ENCODE peak calls at places on chromosomes 16 and 17, in four cellular contexts. C is upper lobe of left lung, A is ovary, K is K562. V is an unnamed sample.

GRCh38 chr17:1709971-1710806 is at the start of gene TLCD2:
- DNase-seq in K (peak; percentile 64), C (peak; percentile 94), A (peak; percentile 79), V (peak; percentile 95)

GRCh38 chr17:30095507-30096244 is 20.9 kb upstream of the NSRP1 start:
- DNase-seq in C (no peak), K (peak; percentile 50), A (no peak), V (no peak)

GRCh38 chr16:67968440-67969285 is at the start of gene SLC12A4:
- DNase-seq in C (peak; percentile 97), K (peak; percentile 98), A (peak; percentile 82), V (peak; percentile 71)

GRCh38 chr17:7982171-7982570 is 20.2 kb upstream of the GUCY2D start:
- DNase-seq in A (no peak), K (no peak), C (no peak), V (no peak)

GRCh38 chr16:11198817-11199216 is 57.2 kb downstream of the SOCS1 start:
- DNase-seq in C (no peak), A (no peak), K (peak; percentile 70), V (no peak)

GRCh38 chr17:29615492-29616299 is 7.0 kb downstream of the CORO6 start:
- DNase-seq in K (peak; percentile 96), A (peak; percentile 80), C (peak; percentile 97), V (peak; percentile 86)

GRCh38 chr17:12320286-12320685 is 299.6 kb downstream of the MAP2K4 start:
- DNase-seq in A (no peak), C (no peak), K (no peak), V (no peak)

GRCh38 chr16:27169511-27170071 is 33.7 kb upstream of the KDM8 start:
- DNase-seq in K (no peak), A (no peak), C (no peak), V (peak; percentile 16)

GRCh38 chr17:75823257-75824041 is 20.8 kb downstream of the UNC13D start:
- DNase-seq in K (no peak), A (no peak), C (no peak), V (no peak)

GRCh38 chr17:50033316-50033715 is 22.6 kb upstream of the ITGA3 start:
- DNase-seq in A (no peak), C (no peak), K (no peak), V (peak; percentile 12)

GRCh38 chr17:21375757-21376584 is at the start of gene KCNJ12:
- DNase-seq in C (peak; percentile 89), K (no peak), A (no peak), V (no peak)

GRCh38 chr17:42288985-42289862 is 926 bp downstream of the STAT5A start:
- DNase-seq in C (peak; percentile 86), A (peak; percentile 64), K (peak; percentile 86), V (peak; percentile 90)

GRCh38 chr16:12575288-12575687 is 228.4 kb downstream of the CPPED1 start:
- DNase-seq in K (no peak), A (no peak), C (no peak), V (peak; percentile 36)

GRCh38 chr16:85543536-85543935 is 69.6 kb upstream of the GSE1 start:
- DNase-seq in C (no peak), K (no peak), A (no peak), V (no peak)

GRCh38 chr17:43545383-43545632 is 832 bp downstream of the ETV4 start:
- DNase-seq in C (peak; percentile 91), A (no peak), K (no peak), V (no peak)

GRCh38 chr17:40363480-40363838 is 1.1 kb downstream of the GJD3 start:
- DNase-seq in K (no peak), C (peak; percentile 90), A (no peak), V (no peak)

GRCh38 chr16:2156025-2156848 is 655 bp downstream of the TRAF7 start:
- DNase-seq in K (peak; percentile 39), C (peak; percentile 86), A (peak; percentile 55), V (no peak)

GRCh38 chr17:2704890-2705248 is 6.7 kb downstream of the CLUH start:
- DNase-seq in C (no peak), A (peak; percentile 16), K (no peak), V (no peak)

GRCh38 chr16:81641403-81642106 is 137.5 kb upstream of the PLCG2 start:
- DNase-seq in C (no peak), A (no peak), K (no peak), V (no peak)

GRCh38 chr16:1527836-1528811 is 5.3 kb upstream of the TMEM204 start:
- DNase-seq in C (peak; percentile 60), A (peak; percentile 66), K (peak; percentile 69), V (peak; percentile 39)

GRCh38 chr17:41678411-41678906 is 10.2 kb upstream of the EIF1 start:
- DNase-seq in A (no peak), K (peak; percentile 68), C (no peak), V (no peak)

GRCh38 chr16:30511509-30511908 is 14.9 kb downstream of the ZNF768 start:
- DNase-seq in A (no peak), C (no peak), K (no peak), V (no peak)

GRCh38 chr17:880074-880870 is 98.1 kb downstream of the MRM3 start:
- DNase-seq in C (no peak), K (no peak), A (no peak), V (no peak)

GRCh38 chr17:57599271-57600045 is 145.6 kb downstream of the CCDC182 start:
- DNase-seq in K (no peak), C (no peak), A (no peak), V (no peak)

GRCh38 chr16:886802-887731 is 83.7 kb downstream of the LMF1 start:
- DNase-seq in C (peak; percentile 70), K (no peak), A (peak; percentile 16), V (no peak)

GRCh38 chr16:55116165-55116894 is 185.7 kb downstream of the IRX5 start:
- DNase-seq in K (no peak), A (no peak), C (no peak), V (no peak)

GRCh38 chr17:68301438-68301959 is 10.2 kb downstream of the ARSG start:
- DNase-seq in K (no peak), A (no peak), C (no peak), V (no peak)

GRCh38 chr17:36674278-36674650 is 72.9 kb downstream of the MRM1 start:
- DNase-seq in C (no peak), A (no peak), K (no peak), V (no peak)

GRCh38 chr17:48871551-48872351 is 20.8 kb upstream of the ATP5MC1 start:
- DNase-seq in K (peak; percentile 39), A (no peak), C (no peak), V (no peak)

GRCh38 chr17:19728114-19728495 is 11.7 kb upstream of the SLC47A2 start:
- DNase-seq in K (no peak), C (peak; percentile 91), A (peak; percentile 90), V (peak; percentile 93)

GRCh38 chr16:87713469-87714229 is 52.1 kb downstream of the KLHDC4 start:
- DNase-seq in K (no peak), A (no peak), C (no peak), V (no peak)

GRCh38 chr17:71110326-71110725 is 941.0 kb downstream of the KCNJ2 start:
- DNase-seq in A (no peak), K (no peak), C (no peak), V (no peak)

GRCh38 chr17:28900986-28901726 is 1.7 kb downstream of the DHRS13 start:
- DNase-seq in K (no peak), C (peak; percentile 76), A (no peak), V (no peak)

DNA sequence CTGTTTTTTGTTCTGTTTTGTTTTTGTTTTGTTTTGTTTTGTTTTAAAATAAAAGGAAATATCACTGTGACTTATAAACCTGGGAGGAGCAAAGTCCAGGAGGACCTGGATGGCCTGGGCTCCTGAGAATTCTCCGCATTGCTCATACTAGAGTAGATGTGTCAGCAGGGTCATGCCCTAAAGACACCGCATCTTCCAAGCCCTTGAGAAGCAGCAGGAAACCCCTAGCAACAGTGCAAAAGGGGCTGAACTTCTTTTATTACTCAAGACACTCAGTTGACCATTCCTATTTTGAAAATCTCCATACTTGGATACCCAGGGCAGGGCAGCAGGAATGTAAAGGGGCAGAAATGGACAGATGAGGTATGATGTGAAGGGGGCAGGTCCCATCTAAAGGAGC is 51.8 kb downstream of the SYT17 start:
- DNase-seq in A (no peak), C (no peak), K (no peak), V (no peak)
- TF ChIP-seq CTCF in A (no peak), C (no peak), K (no peak), V (no peak)

GRCh38 chr17:44558349-44559287 is 1.3 kb downstream of the FZD2 start:
- DNase-seq in A (peak; percentile 49), K (no peak), C (peak; percentile 81), V (no peak)

GRCh38 chr17:44564429-44564828 is 7.1 kb downstream of the FZD2 start:
- DNase-seq in C (no peak), A (no peak), K (no peak), V (no peak)

GRCh38 chr17:44557653-44558285 is 485 bp downstream of the FZD2 start:
- DNase-seq in A (peak; percentile 44), C (peak; percentile 90), K (no peak), V (peak; percentile 86)

GRCh38 chr17:44559288-44560249 is 2.3 kb downstream of the FZD2 start:
- DNase-seq in K (no peak), C (no peak), A (no peak), V (no peak)

DNA sequence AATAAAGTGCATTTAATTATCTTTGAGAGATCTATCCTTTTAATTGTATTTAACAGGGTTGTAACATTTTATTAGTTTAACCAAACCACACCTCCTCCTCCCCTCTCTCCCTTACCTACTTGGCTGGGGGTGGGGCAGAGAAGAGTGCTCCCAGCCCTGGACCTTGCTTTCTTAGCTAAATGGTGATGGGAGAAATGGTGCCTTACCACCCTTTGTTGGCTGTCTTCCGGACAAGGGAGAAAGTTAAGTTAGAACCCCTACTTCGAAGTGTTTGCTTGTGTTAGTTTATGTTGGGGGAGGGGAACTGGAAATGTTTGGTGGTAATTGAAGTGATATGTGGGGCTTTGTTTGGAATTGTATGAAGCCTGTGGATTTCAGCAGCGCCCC is 3.9 kb downstream of the FZD2 start:
- DNase-seq in C (no peak), A (no peak), K (no peak), V (no peak)
- H3K4me3 ChIP-seq in C (no peak overlapping the region), A (no peak overlapping the region), K (no peak overlapping the region), V (no peak overlapping the region)

GRCh38 chr17:59106463-59107305 is at the start of gene TRIM37:
- DNase-seq in K (peak; percentile 97), A (peak; percentile 98), C (peak; percentile 99), V (peak; percentile 95)
- TF ChIP-seq POLR2A in K (peak; percentile 88), A (peak; percentile 21), C (peak; percentile 66), V (no peak)

GRCh38 chr16:58451945-58452401 is 48.0 kb upstream of the NDRG4 start:
- DNase-seq in K (no peak), A (no peak), C (no peak), V (no peak)
- TF ChIP-seq CTCF in K (no peak), A (no peak), C (no peak), V (no peak)

DNA sequence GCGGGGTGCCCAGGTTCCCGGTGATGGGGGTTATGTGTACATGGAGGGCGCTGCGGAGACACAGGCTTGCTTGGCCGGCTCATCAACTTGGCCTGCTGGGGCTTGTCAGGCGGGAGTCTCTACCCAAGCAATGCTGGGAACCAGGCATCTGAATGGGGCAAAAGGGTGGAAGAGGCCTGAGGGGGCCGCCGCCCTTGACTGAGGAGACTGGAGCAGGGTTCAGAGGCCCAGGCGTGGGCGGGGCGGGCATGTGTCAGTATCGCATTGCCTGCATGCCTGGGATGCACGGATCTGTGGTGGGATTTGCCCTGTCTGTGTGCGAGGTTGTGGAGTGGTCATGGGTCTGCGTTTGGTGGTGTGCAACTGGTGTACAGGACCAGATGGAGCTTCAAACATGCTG is 21.1 kb downstream of the ARHGAP23 start:
- DNase-seq in A (no peak), K (no peak), C (no peak), V (peak; percentile 63)
- H3K4me3 ChIP-seq in A (no peak overlapping the region), K (no peak overlapping the region), C (no peak overlapping the region), V (no peak overlapping the region)

GRCh38 chr17:80586464-80587228 is 42.0 kb downstream of the RPTOR start:
- DNase-seq in K (no peak), A (no peak), C (peak; percentile 75), V (no peak)
- TF ChIP-seq POLR2A in K (no peak), A (no peak), C (no peak), V (no peak)

V was measured in lower leg skin.